ENCODE peak calls at places on chromosomes 2 and 18, in seven cellular contexts. One of them, this sample, is unnamed.

GRCh38 chr2:225841314-225841713 is 441.8 kb downstream of the NYAP2 start:
- DNase-seq in HepG2: no peak
- DNase-seq in H1: no peak
- DNase-seq in GM12878: no peak
- DNase-seq in K562: no peak
- DNase-seq in GM12892: no peak
- DNase-seq in SK-N-SH: no peak
- DNase-seq in this sample: no peak

GRCh38 chr2:201151127-201152074 is 31.5 kb upstream of the CASP10 start:
- DNase-seq in HepG2: peak; percentile 39
- DNase-seq in H1: no peak
- DNase-seq in GM12878: no peak
- DNase-seq in K562: no peak
- DNase-seq in GM12892: no peak
- DNase-seq in SK-N-SH: no peak
- DNase-seq in this sample: no peak

GRCh38 chr18:69349912-69350597 is 50.6 kb upstream of the DOK6 start:
- DNase-seq in HepG2: peak; percentile 83
- DNase-seq in H1: no peak
- DNase-seq in GM12878: no peak
- DNase-seq in K562: no peak
- DNase-seq in GM12892: no peak
- DNase-seq in SK-N-SH: no peak
- DNase-seq in this sample: no peak

GRCh38 chr2:44952143-44952805 is 10.8 kb downstream of the SIX3 start:
- DNase-seq in HepG2: peak; percentile 58
- DNase-seq in H1: no peak
- DNase-seq in GM12878: no peak
- DNase-seq in K562: peak; percentile 75
- DNase-seq in GM12892: peak; percentile 77
- DNase-seq in SK-N-SH: peak; percentile 76
- DNase-seq in this sample: peak; percentile 82

GRCh38 chr2:229431331-229431954 is 160.4 kb upstream of the PID1 start:
- DNase-seq in HepG2: peak; percentile 58
- DNase-seq in H1: no peak
- DNase-seq in GM12878: no peak
- DNase-seq in K562: peak; percentile 2
- DNase-seq in GM12892: no peak
- DNase-seq in SK-N-SH: peak; percentile 23
- DNase-seq in this sample: no peak

GRCh38 chr2:70946832-70947442 is 11.2 kb downstream of the ATP6V1B1 start:
- DNase-seq in HepG2: peak; percentile 67
- DNase-seq in H1: no peak
- DNase-seq in GM12878: no peak
- DNase-seq in K562: peak; percentile 42
- DNase-seq in GM12892: no peak
- DNase-seq in SK-N-SH: peak; percentile 71
- DNase-seq in this sample: no peak

GRCh38 chr2:204072443-204073324 is 136.1 kb downstream of the ICOS start:
- DNase-seq in HepG2: peak; percentile 11
- DNase-seq in H1: peak; percentile 38
- DNase-seq in GM12878: no peak
- DNase-seq in K562: peak; percentile 38
- DNase-seq in GM12892: no peak
- DNase-seq in SK-N-SH: peak; percentile 16
- DNase-seq in this sample: peak; percentile 23

GRCh38 chr2:124241-124880 is 78.1 kb upstream of the FAM110C start:
- DNase-seq in HepG2: no peak
- DNase-seq in H1: no peak
- DNase-seq in GM12878: no peak
- DNase-seq in K562: no peak
- DNase-seq in GM12892: no peak
- DNase-seq in SK-N-SH: no peak
- DNase-seq in this sample: no peak

GRCh38 chr2:215319500-215319899 is 7.6 kb downstream of the ATIC start:
- DNase-seq in HepG2: no peak
- DNase-seq in H1: no peak
- DNase-seq in GM12878: no peak
- DNase-seq in K562: no peak
- DNase-seq in GM12892: no peak
- DNase-seq in SK-N-SH: no peak
- DNase-seq in this sample: no peak

DNA sequence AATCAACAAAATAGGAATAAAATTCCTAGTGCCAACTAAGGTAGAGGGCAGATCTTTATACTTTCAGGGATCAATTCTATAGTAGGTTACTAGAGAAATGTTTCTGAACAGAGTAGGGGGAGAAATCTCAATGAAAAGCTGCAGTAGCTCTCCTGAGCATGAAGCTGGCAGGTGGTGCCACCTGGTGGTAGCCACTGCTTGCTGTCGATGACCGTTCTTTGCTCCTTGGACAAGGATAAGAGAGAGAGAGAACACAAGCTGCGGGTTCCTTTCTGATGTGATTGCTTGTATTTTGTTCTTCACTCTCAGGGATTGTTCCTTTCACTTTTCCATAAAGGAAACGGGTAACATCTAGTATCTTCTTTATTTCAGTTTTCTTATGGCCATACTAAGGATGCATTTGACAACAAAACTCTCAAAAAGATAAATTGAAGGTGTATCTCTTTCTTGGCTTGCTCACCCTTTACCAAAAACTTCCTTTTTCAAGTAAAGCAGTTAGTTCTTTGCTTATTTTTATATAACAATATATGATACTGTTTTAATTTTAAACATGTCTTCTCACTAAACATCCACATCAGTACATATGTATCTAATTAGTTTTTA is 18.6 kb upstream of the MRPL19 start:
- DNase-seq in HepG2: peak; percentile 75
- DNase-seq in H1: no peak
- DNase-seq in GM12878: no peak
- DNase-seq in K562: peak; percentile 67
- DNase-seq in GM12892: peak; percentile 19
- DNase-seq in SK-N-SH: peak; percentile 64
- DNase-seq in this sample: peak; percentile 32
- TF ChIP-seq TAF1 in HepG2: no peak
- TF ChIP-seq TAF1 in H1: no peak
- TF ChIP-seq TAF1 in GM12878: no peak
- TF ChIP-seq TAF1 in K562: no peak
- TF ChIP-seq TAF1 in GM12892: no peak
- TF ChIP-seq TAF1 in SK-N-SH: no peak
- TF ChIP-seq TAF1 in this sample: no peak

DNA sequence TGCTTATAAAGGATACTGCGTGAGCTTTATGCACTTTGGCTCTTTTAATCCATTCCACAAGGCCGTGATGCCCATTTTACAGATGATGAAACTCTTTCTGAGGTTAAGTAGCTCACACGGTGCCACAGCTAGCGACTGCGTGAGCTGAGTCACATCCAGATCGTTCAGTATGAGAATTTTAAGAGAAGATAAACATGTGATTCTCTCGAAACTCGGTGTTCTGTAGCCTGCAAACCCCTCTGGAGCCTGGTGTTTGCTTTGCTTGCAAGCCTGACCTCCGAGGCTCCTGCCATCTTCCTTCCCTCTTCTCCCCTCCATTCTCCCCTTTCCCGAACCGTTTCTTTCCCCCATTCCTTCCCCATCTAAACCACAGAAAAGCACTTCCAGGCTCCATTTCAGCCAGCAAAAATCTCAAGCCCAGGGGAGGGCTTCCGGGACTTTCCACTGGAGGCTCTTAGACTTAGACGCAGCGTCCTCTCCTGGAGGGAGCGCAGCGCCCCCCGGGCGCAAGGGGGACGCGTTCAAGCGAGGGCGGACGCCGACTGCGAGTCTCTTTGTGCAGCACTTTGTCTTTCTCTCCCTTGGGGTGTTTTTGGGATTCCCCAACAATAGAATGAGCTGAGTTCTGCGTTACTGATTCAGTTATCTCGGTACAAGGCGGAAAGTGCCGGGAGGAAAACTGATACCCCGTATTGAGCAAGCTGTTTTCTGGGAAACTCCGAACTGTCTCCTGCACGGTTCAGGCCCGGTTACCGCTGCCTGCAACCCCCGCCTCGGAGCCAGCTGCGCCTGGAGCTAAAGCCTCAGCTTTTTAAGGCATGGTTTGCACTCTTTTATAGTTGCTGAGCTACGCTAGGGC is 38.0 kb downstream of the CYP1B1 start:
- DNase-seq in HepG2: no peak
- DNase-seq in H1: no peak
- DNase-seq in GM12878: peak; percentile 76
- DNase-seq in K562: no peak
- DNase-seq in GM12892: peak; percentile 13
- DNase-seq in SK-N-SH: no peak
- DNase-seq in this sample: peak; percentile 11
- TF ChIP-seq TAF1 in HepG2: no peak
- TF ChIP-seq TAF1 in H1: no peak
- TF ChIP-seq TAF1 in GM12878: peak; percentile 47
- TF ChIP-seq TAF1 in K562: no peak
- TF ChIP-seq TAF1 in GM12892: peak; percentile 40
- TF ChIP-seq TAF1 in SK-N-SH: no peak
- TF ChIP-seq TAF1 in this sample: peak; percentile 6

GRCh38 chr2:188142088-188142487 is 149.6 kb upstream of the GULP1 start:
- DNase-seq in HepG2: no peak
- DNase-seq in H1: no peak
- DNase-seq in GM12878: no peak
- DNase-seq in K562: no peak
- DNase-seq in GM12892: no peak
- DNase-seq in SK-N-SH: no peak
- DNase-seq in this sample: no peak

GRCh38 chr2:188138313-188138712 is 153.4 kb upstream of the GULP1 start:
- DNase-seq in HepG2: no peak
- DNase-seq in H1: no peak
- DNase-seq in GM12878: no peak
- DNase-seq in K562: no peak
- DNase-seq in GM12892: no peak
- DNase-seq in SK-N-SH: no peak
- DNase-seq in this sample: no peak

GRCh38 chr2:188146888-188147287 is 144.8 kb upstream of the GULP1 start:
- DNase-seq in HepG2: no peak
- DNase-seq in H1: no peak
- DNase-seq in GM12878: no peak
- DNase-seq in K562: no peak
- DNase-seq in GM12892: no peak
- DNase-seq in SK-N-SH: no peak
- DNase-seq in this sample: no peak

GRCh38 chr2:188145885-188146284 is 145.8 kb upstream of the GULP1 start:
- DNase-seq in HepG2: no peak
- DNase-seq in H1: no peak
- DNase-seq in GM12878: no peak
- DNase-seq in K562: no peak
- DNase-seq in GM12892: no peak
- DNase-seq in SK-N-SH: no peak
- DNase-seq in this sample: no peak

DNA sequence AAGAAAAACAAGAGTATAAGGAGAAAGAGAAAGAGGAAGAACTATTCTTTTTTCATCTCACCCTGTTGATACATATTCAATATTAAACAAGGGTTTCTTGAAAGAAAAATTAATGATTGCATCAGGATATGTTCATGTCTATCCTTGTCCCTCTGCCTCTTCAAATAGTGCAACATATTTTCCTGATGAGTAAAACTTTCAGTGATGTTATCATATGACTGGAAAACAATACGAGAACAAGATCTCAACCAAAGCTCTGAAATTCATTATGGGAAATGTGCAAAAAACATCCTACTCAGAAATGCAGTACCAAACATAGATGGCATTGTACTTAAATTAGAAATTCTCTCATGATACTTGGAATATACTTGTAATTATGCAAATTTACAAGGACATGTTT is 149.0 kb upstream of the GULP1 start:
- DNase-seq in HepG2: no peak
- DNase-seq in H1: no peak
- DNase-seq in GM12878: no peak
- DNase-seq in K562: no peak
- DNase-seq in GM12892: no peak
- DNase-seq in SK-N-SH: no peak
- DNase-seq in this sample: no peak
- TF ChIP-seq TAF1 in HepG2: no peak
- TF ChIP-seq TAF1 in H1: no peak
- TF ChIP-seq TAF1 in GM12878: no peak
- TF ChIP-seq TAF1 in K562: no peak
- TF ChIP-seq TAF1 in GM12892: no peak
- TF ChIP-seq TAF1 in SK-N-SH: no peak
- TF ChIP-seq TAF1 in this sample: no peak

GRCh38 chr2:42050350-42051167 is 2.7 kb downstream of the PKDCC start:
- DNase-seq in HepG2: no peak
- DNase-seq in H1: no peak
- DNase-seq in GM12878: no peak
- DNase-seq in K562: no peak
- DNase-seq in GM12892: no peak
- DNase-seq in SK-N-SH: no peak
- DNase-seq in this sample: no peak

GRCh38 chr2:42049411-42050349 is 1.9 kb downstream of the PKDCC start:
- DNase-seq in HepG2: no peak
- DNase-seq in H1: no peak
- DNase-seq in GM12878: no peak
- DNase-seq in K562: no peak
- DNase-seq in GM12892: no peak
- DNase-seq in SK-N-SH: no peak
- DNase-seq in this sample: no peak

GRCh38 chr2:42047488-42048317 is at the start of gene PKDCC:
- DNase-seq in HepG2: peak; percentile 75
- DNase-seq in H1: no peak
- DNase-seq in GM12878: no peak
- DNase-seq in K562: peak; percentile 90
- DNase-seq in GM12892: peak; percentile 80
- DNase-seq in SK-N-SH: peak; percentile 100
- DNase-seq in this sample: peak; percentile 83

GRCh38 chr2:42046819-42047487 is 868 bp upstream of the PKDCC start:
- DNase-seq in HepG2: peak; percentile 58
- DNase-seq in H1: no peak
- DNase-seq in GM12878: no peak
- DNase-seq in K562: no peak
- DNase-seq in GM12892: no peak
- DNase-seq in SK-N-SH: peak; percentile 63
- DNase-seq in this sample: no peak

DNA sequence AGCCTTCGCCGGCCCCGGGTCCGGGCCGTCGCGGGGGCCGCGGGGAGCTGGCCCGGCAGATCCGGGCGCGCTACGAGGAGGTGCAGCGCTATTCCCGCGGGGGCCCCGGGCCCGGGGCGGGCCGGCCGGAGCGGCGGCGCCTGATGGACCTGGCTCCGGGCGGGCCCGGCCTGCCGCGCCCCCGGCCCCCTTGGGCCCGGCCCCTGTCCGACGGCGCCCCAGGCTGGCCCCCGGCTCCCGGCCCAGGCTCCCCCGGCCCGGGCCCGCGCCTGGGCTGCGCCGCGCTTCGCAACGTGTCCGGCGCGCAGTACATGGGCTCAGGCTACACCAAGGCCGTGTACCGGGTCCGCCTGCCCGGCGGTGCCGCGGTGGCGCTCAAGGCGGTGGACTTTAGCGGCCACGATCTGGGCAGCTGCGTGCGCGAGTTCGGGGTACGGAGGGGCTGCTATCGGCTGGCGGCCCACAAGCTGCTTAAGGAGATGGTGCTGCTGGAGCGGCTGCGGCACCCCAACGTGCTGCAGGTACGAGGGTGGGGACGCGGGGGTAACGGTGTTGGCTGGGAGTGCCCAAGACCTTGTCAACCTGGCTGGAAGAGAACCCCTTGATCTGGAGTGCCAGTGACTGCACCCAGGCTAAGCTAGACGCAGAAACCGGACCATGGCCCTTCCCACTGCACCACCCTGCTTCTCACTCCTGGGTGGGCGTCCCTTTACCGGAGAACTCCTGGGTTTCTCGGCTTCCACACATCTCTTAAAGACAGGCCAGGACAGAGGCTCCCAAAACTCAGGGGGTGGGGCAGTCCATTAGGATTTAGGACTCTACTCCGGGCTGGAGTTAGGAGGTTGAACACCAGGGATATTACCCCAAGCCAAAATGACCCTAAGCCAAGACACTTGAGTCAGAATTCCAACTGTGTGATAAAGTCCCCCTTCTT is 764 bp downstream of the PKDCC start:
- DNase-seq in HepG2: no peak
- DNase-seq in H1: no peak
- DNase-seq in GM12878: no peak
- DNase-seq in K562: no peak
- DNase-seq in GM12892: no peak
- DNase-seq in SK-N-SH: peak; percentile 81
- DNase-seq in this sample: no peak
- TF ChIP-seq TAF1 in HepG2: peak; percentile 45
- TF ChIP-seq TAF1 in H1: no peak
- TF ChIP-seq TAF1 in GM12878: no peak
- TF ChIP-seq TAF1 in K562: no peak
- TF ChIP-seq TAF1 in GM12892: no peak
- TF ChIP-seq TAF1 in SK-N-SH: no peak
- TF ChIP-seq TAF1 in this sample: no peak